ENCODE peak calls at places on chromosomes 3 and 15, in six cellular contexts. M is choroid plexus epithelial cell, P is GM12865, L is epithelial cell of esophagus, T is body of pancreas, X is Calu3. W is an unnamed sample.

GRCh38 chr3:12312010-12312409 is 23.1 kb downstream of the PPARG start:
- DNase-seq in M (no peak), P (no peak), L (peak), T (no peak), X (no peak), W (no peak)

GRCh38 chr3:143595456-143596077 is 252.7 kb downstream of the SLC9A9 start:
- DNase-seq in M (no peak), P (peak), L (no peak), T (no peak), X (no peak), W (no peak)

GRCh38 chr3:89300976-89301375 is 193.6 kb downstream of the EPHA3 start:
- DNase-seq in M (peak), P (no peak), L (no peak), T (no peak), X (no peak), W (no peak)

GRCh38 chr3:100103558-100104441 is 10.5 kb downstream of the FILIP1L start:
- DNase-seq in M (peak), P (peak), L (no peak), T (peak), X (no peak), W (no peak)

GRCh38 chr3:38507120-38507519 is 11.0 kb downstream of the EXOG start:
- DNase-seq in M (no peak), P (peak), L (no peak), T (no peak), X (no peak), W (no peak)

GRCh38 chr3:70597312-70597711 is 284.9 kb upstream of the MDFIC2 start:
- DNase-seq in M (no peak), P (no peak), L (no peak), T (no peak), X (no peak), W (no peak)

GRCh38 chr3:116281313-116282143 is 163.8 kb downstream of the LSAMP start:
- DNase-seq in M (no peak), P (peak), L (no peak), T (no peak), X (no peak), W (no peak)

GRCh38 chr3:183924543-183924942 is 39.9 kb upstream of the PARL start:
- DNase-seq in M (peak), P (no peak), L (peak), T (no peak), X (no peak), W (no peak)

GRCh38 chr3:173826901-173827609 is 429.5 kb downstream of the NLGN1 start:
- DNase-seq in M (peak), P (no peak), L (no peak), T (no peak), X (no peak), W (no peak)

GRCh38 chr15:76625267-76625666 is 279.9 kb downstream of the SCAPER start:
- DNase-seq in M (no peak), P (no peak), L (no peak), T (no peak), X (no peak), W (no peak)

GRCh38 chr3:52082951-52083350 is 26.6 kb upstream of the DUSP7 start:
- DNase-seq in M (no peak), P (no peak), L (no peak), T (no peak), X (no peak), W (no peak)

GRCh38 chr3:77342688-77343087 is 302.8 kb downstream of the ROBO2 start:
- DNase-seq in M (no peak), P (no peak), L (no peak), T (no peak), X (no peak), W (no peak)

GRCh38 chr3:115623414-115623868 is at the start of gene GAP43:
- DNase-seq in M (peak), P (no peak), L (peak), T (peak), X (no peak), W (no peak)

GRCh38 chr3:99159220-99159762 is 257.8 kb upstream of the DCBLD2 start:
- DNase-seq in M (no peak), P (no peak), L (no peak), T (no peak), X (no peak), W (no peak)

GRCh38 chr3:136860541-136860940 is 1.5 kb upstream of the NCK1 start:
- DNase-seq in M (peak), P (peak), L (no peak), T (no peak), X (peak), W (no peak)

GRCh38 chr3:10602769-10603768 is 97.7 kb upstream of the ATP2B2 start:
- DNase-seq in M (no peak), P (peak), L (no peak), T (no peak), X (no peak), W (no peak)

GRCh38 chr3:149970716-149971402 is at the start of gene PFN2:
- DNase-seq in M (peak), P (peak), L (peak), T (peak), X (peak), W (peak)

GRCh38 chr3:163058190-163058854 is 1561.7 kb downstream of the OTOL1 start:
- DNase-seq in M (no peak), P (no peak), L (no peak), T (no peak), X (no peak), W (no peak)

GRCh38 chr3:77188210-77188609 is 148.3 kb downstream of the ROBO2 start:
- DNase-seq in M (no peak), P (no peak), L (no peak), T (no peak), X (no peak), W (no peak)

GRCh38 chr3:24583004-24583403 is 88.4 kb upstream of the THRB start:
- DNase-seq in M (peak), P (no peak), L (peak), T (no peak), X (peak), W (no peak)
- TF ChIP-seq CTCF in M (peak), P (no peak), L (peak), T (peak), X (peak), W (no peak)

GRCh38 chr3:175144368-175144767 is 285.2 kb downstream of the NAALADL2 start:
- DNase-seq in M (no peak), P (no peak), L (no peak), T (no peak), X (no peak), W (no peak)

GRCh38 chr3:175150812-175151411 is 291.8 kb downstream of the NAALADL2 start:
- DNase-seq in M (no peak), P (no peak), L (peak), T (no peak), X (peak), W (no peak)

GRCh38 chr3:175149675-175150074 is 290.5 kb downstream of the NAALADL2 start:
- DNase-seq in M (peak), P (peak), L (peak), T (peak), X (peak), W (no peak)

GRCh38 chr3:175146258-175146657 is 287.1 kb downstream of the NAALADL2 start:
- DNase-seq in M (peak), P (no peak), L (peak), T (no peak), X (no peak), W (no peak)
- TF ChIP-seq CTCF in M (peak), P (no peak), L (peak), T (no peak), X (peak), W (no peak)

DNA sequence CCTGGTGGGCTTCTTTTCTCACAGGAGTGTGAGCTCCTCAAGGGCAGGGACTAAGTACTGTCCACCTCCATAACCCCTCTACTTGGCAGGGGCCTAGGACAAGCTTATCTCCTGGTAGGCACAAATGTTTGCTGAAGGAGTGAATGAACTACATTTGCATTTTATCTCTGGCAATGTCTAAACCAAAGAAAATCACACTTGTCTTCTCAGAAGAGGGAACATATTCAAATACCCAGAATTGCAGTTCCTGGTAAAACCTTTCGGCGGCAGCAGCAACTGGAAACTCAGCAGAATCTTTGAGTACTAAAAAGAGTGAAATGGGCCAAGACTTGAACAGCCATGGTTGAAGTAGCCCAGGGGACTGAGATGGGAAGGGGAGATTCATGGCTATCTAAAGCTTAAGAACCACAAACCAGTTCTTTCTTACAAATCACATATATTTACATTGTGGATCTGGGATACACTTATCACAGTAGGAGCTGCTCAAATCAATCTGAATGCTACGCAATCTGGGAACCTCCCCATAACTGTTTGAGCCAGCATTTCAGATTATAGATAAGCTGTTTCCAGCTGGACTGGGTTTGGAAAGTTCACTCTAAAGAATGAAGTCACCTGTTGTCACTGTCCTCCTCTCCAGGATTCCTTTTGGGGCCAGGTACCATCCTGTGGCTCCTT is 18.7 kb upstream of the PTPN9 start:
- DNase-seq in M (peak), P (peak), L (no peak), T (peak), X (no peak), W (no peak)
- TF ChIP-seq CTCF in M (peak), P (peak), L (peak), T (peak), X (no peak), W (no peak)

GRCh38 chr3:171615281-171615680 is 155.1 kb upstream of the TNIK start:
- DNase-seq in M (no peak), P (no peak), L (no peak), T (no peak), X (no peak), W (no peak)

GRCh38 chr3:171616798-171617197 is 156.6 kb upstream of the TNIK start:
- DNase-seq in M (no peak), P (no peak), L (no peak), T (no peak), X (no peak), W (no peak)

GRCh38 chr3:171615742-171616141 is 155.5 kb upstream of the TNIK start:
- DNase-seq in M (peak), P (no peak), L (peak), T (no peak), X (no peak), W (no peak)

GRCh38 chr3:171614318-171614967 is 154.2 kb upstream of the TNIK start:
- DNase-seq in M (peak), P (peak), L (peak), T (peak), X (peak), W (no peak)
- TF ChIP-seq CTCF in M (peak), P (peak), L (peak), T (peak), X (peak), W (no peak)

GRCh38 chr3:57652203-57652602 is 40.7 kb downstream of the DENND6A start:
- DNase-seq in M (peak), P (no peak), L (no peak), T (no peak), X (no peak), W (no peak)

GRCh38 chr3:57647292-57647940 is 45.5 kb downstream of the DENND6A start:
- DNase-seq in M (no peak), P (no peak), L (peak), T (no peak), X (no peak), W (no peak)

GRCh38 chr3:57646723-57647122 is 46.2 kb downstream of the DENND6A start:
- DNase-seq in M (peak), P (no peak), L (peak), T (no peak), X (no peak), W (no peak)
- TF ChIP-seq CTCF in M (peak), P (no peak), L (peak), T (peak), X (no peak), W (no peak)

DNA sequence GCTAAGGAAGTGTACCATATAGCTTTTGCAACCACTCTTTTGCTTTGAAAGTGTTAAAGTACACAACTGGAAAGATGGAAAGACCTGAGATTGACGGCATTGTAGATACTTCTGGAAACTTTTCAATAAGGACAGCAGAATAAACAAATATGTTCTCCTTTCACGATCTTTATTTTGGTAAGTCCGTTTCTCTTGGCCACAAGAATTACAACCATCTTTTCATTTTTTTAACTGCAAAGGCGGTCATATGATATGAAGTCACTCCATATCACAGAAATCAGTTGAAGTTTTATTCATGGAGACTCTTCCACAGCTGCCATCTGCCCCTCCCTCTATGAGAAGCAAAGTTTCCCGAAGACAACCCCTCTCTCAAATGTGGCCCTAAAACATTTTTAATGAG is 303.4 kb upstream of the ICE2 start:
- DNase-seq in M (peak), P (no peak), L (no peak), T (no peak), X (no peak), W (no peak)
- TF ChIP-seq CTCF in M (no peak), P (no peak), L (no peak), T (no peak), X (no peak), W (no peak)

GRCh38 chr3:45545476-45545875 is 49.1 kb upstream of the LIMD1 start:
- DNase-seq in M (no peak), P (peak), L (no peak), T (no peak), X (peak), W (no peak)

GRCh38 chr3:45546223-45546622 is 48.3 kb upstream of the LIMD1 start:
- DNase-seq in M (no peak), P (no peak), L (no peak), T (no peak), X (no peak), W (no peak)

GRCh38 chr3:45544024-45544718 is 50.4 kb upstream of the LIMD1 start:
- DNase-seq in M (no peak), P (no peak), L (no peak), T (no peak), X (no peak), W (no peak)

GRCh38 chr3:45546636-45547201 is 47.8 kb upstream of the LIMD1 start:
- DNase-seq in M (no peak), P (peak), L (no peak), T (no peak), X (no peak), W (no peak)

GRCh38 chr3:45544719-45545296 is 49.7 kb upstream of the LIMD1 start:
- DNase-seq in M (no peak), P (no peak), L (no peak), T (no peak), X (no peak), W (no peak)
- TF ChIP-seq CTCF in M (peak), P (no peak), L (no peak), T (no peak), X (no peak), W (no peak)

GRCh38 chr3:36596411-36596810 is 167.9 kb downstream of the DCLK3 start:
- DNase-seq in M (peak), P (no peak), L (peak), T (no peak), X (no peak), W (no peak)
- TF ChIP-seq CTCF in M (no peak), P (no peak), L (no peak), T (no peak), X (no peak), W (no peak)

GRCh38 chr15:26032162-26032846 is 169.2 kb upstream of the ATP10A start:
- DNase-seq in M (no peak), P (no peak), L (no peak), T (no peak), X (no peak), W (no peak)

GRCh38 chr15:26038693-26039092 is 175.6 kb upstream of the ATP10A start:
- DNase-seq in M (no peak), P (no peak), L (no peak), T (no peak), X (no peak), W (no peak)

DNA sequence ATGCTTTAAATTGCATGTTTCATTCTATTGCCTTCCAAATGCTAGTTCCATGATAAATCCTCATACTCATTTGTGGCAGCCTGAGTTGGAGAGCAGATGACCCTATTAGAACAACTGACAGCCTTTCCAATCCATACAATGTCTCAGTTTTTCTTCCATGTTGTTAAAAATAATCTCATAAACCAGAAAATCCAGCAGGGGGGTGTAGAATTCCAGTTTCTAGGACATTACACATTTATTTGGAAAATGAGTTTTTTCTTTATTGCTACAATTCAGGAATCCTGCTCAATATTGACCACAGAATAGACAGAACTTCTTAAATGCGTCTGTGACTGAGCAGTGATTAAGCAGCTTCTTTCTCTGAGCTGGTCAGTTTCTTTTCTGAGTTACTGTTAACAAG is 174.2 kb upstream of the ATP10A start:
- DNase-seq in M (no peak), P (no peak), L (no peak), T (no peak), X (no peak), W (no peak)
- TF ChIP-seq CTCF in M (no peak), P (no peak), L (no peak), T (peak), X (no peak), W (no peak)

W was measured in activated B cell treated with CpG ODN at 0.5 μM for 24 hours.